ENCODE peak calls at places on chromosome X, in five cellular contexts. One of them, this sample, is unnamed.

GRCh38 chrX:1451251-1451675 is 1.4 kb downstream of the ASMTL start:
- DNase-seq in neural progenitor cell: no peak
- DNase-seq in stimulated activated CD4-positive, alpha-beta T cell treated with anti-CD3 and anti-CD28 coated beads, Interleukin-12 subunit alpha, Interleukin-12 subunit beta, amount 100 ng/mL, for 48 hours: no peak
- DNase-seq in iPS-NIHi11: no peak
- DNase-seq in NCI-H774: no peak
- DNase-seq in this sample: no peak

GRCh38 chrX:47573334-47574095 is 8.7 kb upstream of the TIMP1 start:
- DNase-seq in NCI-H774: no peak
- DNase-seq in neural progenitor cell: peak; percentile 84
- DNase-seq in stimulated activated CD4-positive, alpha-beta T cell treated with anti-CD3 and anti-CD28 coated beads, Interleukin-12 subunit alpha, Interleukin-12 subunit beta, amount 100 ng/mL, for 48 hours: no peak
- DNase-seq in iPS-NIHi11: peak; percentile 62
- DNase-seq in this sample: peak; percentile 93

GRCh38 chrX:20363003-20363674 is 96.4 kb upstream of the RPS6KA3 start:
- DNase-seq in neural progenitor cell: no peak
- DNase-seq in iPS-NIHi11: no peak
- DNase-seq in stimulated activated CD4-positive, alpha-beta T cell treated with anti-CD3 and anti-CD28 coated beads, Interleukin-12 subunit alpha, Interleukin-12 subunit beta, amount 100 ng/mL, for 48 hours: no peak
- DNase-seq in NCI-H774: no peak
- DNase-seq in this sample: no peak

GRCh38 chrX:118219866-118220265 is 103.3 kb upstream of the KLHL13 start:
- DNase-seq in stimulated activated CD4-positive, alpha-beta T cell treated with anti-CD3 and anti-CD28 coated beads, Interleukin-12 subunit alpha, Interleukin-12 subunit beta, amount 100 ng/mL, for 48 hours: no peak
- DNase-seq in neural progenitor cell: no peak
- DNase-seq in iPS-NIHi11: no peak
- DNase-seq in NCI-H774: no peak
- DNase-seq in this sample: no peak

GRCh38 chrX:87518504-87518903 is 902 bp downstream of the KLHL4 start:
- DNase-seq in NCI-H774: no peak
- DNase-seq in stimulated activated CD4-positive, alpha-beta T cell treated with anti-CD3 and anti-CD28 coated beads, Interleukin-12 subunit alpha, Interleukin-12 subunit beta, amount 100 ng/mL, for 48 hours: no peak
- DNase-seq in neural progenitor cell: no peak
- DNase-seq in iPS-NIHi11: no peak
- DNase-seq in this sample: no peak

GRCh38 chrX:19799319-19800182 is 87.8 kb downstream of the SH3KBP1 start:
- DNase-seq in stimulated activated CD4-positive, alpha-beta T cell treated with anti-CD3 and anti-CD28 coated beads, Interleukin-12 subunit alpha, Interleukin-12 subunit beta, amount 100 ng/mL, for 48 hours: peak; percentile 17
- DNase-seq in iPS-NIHi11: no peak
- DNase-seq in NCI-H774: peak; percentile 3
- DNase-seq in neural progenitor cell: no peak
- DNase-seq in this sample: no peak

GRCh38 chrX:44884944-44885343 is 12.0 kb downstream of the KDM6A start:
- DNase-seq in iPS-NIHi11: no peak
- DNase-seq in neural progenitor cell: no peak
- DNase-seq in stimulated activated CD4-positive, alpha-beta T cell treated with anti-CD3 and anti-CD28 coated beads, Interleukin-12 subunit alpha, Interleukin-12 subunit beta, amount 100 ng/mL, for 48 hours: no peak
- DNase-seq in NCI-H774: no peak
- DNase-seq in this sample: no peak

GRCh38 chrX:38166478-38167083 is 54.1 kb downstream of the SRPX start:
- DNase-seq in iPS-NIHi11: no peak
- DNase-seq in stimulated activated CD4-positive, alpha-beta T cell treated with anti-CD3 and anti-CD28 coated beads, Interleukin-12 subunit alpha, Interleukin-12 subunit beta, amount 100 ng/mL, for 48 hours: no peak
- DNase-seq in neural progenitor cell: peak; percentile 15
- DNase-seq in NCI-H774: no peak
- DNase-seq in this sample: peak; percentile 24

GRCh38 chrX:147912093-147912801 is 528 bp downstream of the FMR1 start:
- DNase-seq in stimulated activated CD4-positive, alpha-beta T cell treated with anti-CD3 and anti-CD28 coated beads, Interleukin-12 subunit alpha, Interleukin-12 subunit beta, amount 100 ng/mL, for 48 hours: peak; percentile 13
- DNase-seq in NCI-H774: no peak
- DNase-seq in iPS-NIHi11: peak; percentile 35
- DNase-seq in neural progenitor cell: peak; percentile 53
- DNase-seq in this sample: peak; percentile 69

GRCh38 chrX:100615015-100615414 is 21.6 kb downstream of the TSPAN6 start:
- DNase-seq in neural progenitor cell: peak; percentile 49
- DNase-seq in stimulated activated CD4-positive, alpha-beta T cell treated with anti-CD3 and anti-CD28 coated beads, Interleukin-12 subunit alpha, Interleukin-12 subunit beta, amount 100 ng/mL, for 48 hours: no peak
- DNase-seq in iPS-NIHi11: peak; percentile 20
- DNase-seq in NCI-H774: no peak
- DNase-seq in this sample: peak; percentile 76

GRCh38 chrX:109384569-109385174 is 97.2 kb downstream of the GUCY2F start:
- DNase-seq in iPS-NIHi11: peak; percentile 31
- DNase-seq in NCI-H774: no peak
- DNase-seq in stimulated activated CD4-positive, alpha-beta T cell treated with anti-CD3 and anti-CD28 coated beads, Interleukin-12 subunit alpha, Interleukin-12 subunit beta, amount 100 ng/mL, for 48 hours: no peak
- DNase-seq in neural progenitor cell: peak; percentile 71
- DNase-seq in this sample: peak; percentile 33

GRCh38 chrX:40173662-40174593 is 76.2 kb upstream of the BCOR start:
- DNase-seq in neural progenitor cell: peak; percentile 50
- DNase-seq in NCI-H774: peak; percentile 64
- DNase-seq in stimulated activated CD4-positive, alpha-beta T cell treated with anti-CD3 and anti-CD28 coated beads, Interleukin-12 subunit alpha, Interleukin-12 subunit beta, amount 100 ng/mL, for 48 hours: peak; percentile 59
- DNase-seq in iPS-NIHi11: no peak
- DNase-seq in this sample: peak; percentile 40

GRCh38 chrX:86460760-86461159 is 312.5 kb downstream of the DACH2 start:
- DNase-seq in iPS-NIHi11: no peak
- DNase-seq in NCI-H774: no peak
- DNase-seq in stimulated activated CD4-positive, alpha-beta T cell treated with anti-CD3 and anti-CD28 coated beads, Interleukin-12 subunit alpha, Interleukin-12 subunit beta, amount 100 ng/mL, for 48 hours: no peak
- DNase-seq in neural progenitor cell: no peak
- DNase-seq in this sample: no peak